ENCODE peak calls at places on chromosome 7, in four cellular contexts. Y, E, P and O are unnamed samples.

GRCh38 chr7:149859369-149859768 is 14.4 kb upstream of the ATP6V0E2 start:
- DNase-seq in Y (no peak), E (no peak), P (no peak), O (no peak)

GRCh38 chr7:69114374-69114773 is 483.9 kb upstream of the AUTS2 start:
- DNase-seq in E (no peak), Y (no peak), P (no peak), O (no peak)

GRCh38 chr7:108071551-108071950 is 58.6 kb downstream of the LAMB4 start:
- DNase-seq in Y (no peak), P (no peak), E (no peak), O (no peak)

GRCh38 chr7:27143950-27144798 is 693 bp upstream of the HOXA5 start:
- DNase-seq in E (no peak), P (no peak), Y (no peak), O (no peak)

GRCh38 chr7:35604595-35604994 is 90.3 kb downstream of the HERPUD2 start:
- DNase-seq in E (no peak), Y (no peak), P (no peak), O (no peak)

GRCh38 chr7:5636914-5637313 is 144.5 kb downstream of the RNF216 start:
- DNase-seq in E (peak), Y (peak), P (no peak), O (no peak)

GRCh38 chr7:139541600-139542307 is 18.3 kb downstream of the CLEC2L start:
- DNase-seq in Y (no peak), E (no peak), P (no peak), O (peak)

GRCh38 chr7:83475403-83475802 is 173.5 kb downstream of the SEMA3E start:
- DNase-seq in Y (no peak), P (peak), E (no peak), O (peak)

GRCh38 chr7:31006864-31007263 is 43.1 kb downstream of the GHRHR start:
- DNase-seq in Y (no peak), P (no peak), E (no peak), O (no peak)
- TF ChIP-seq NR3C1 in Y (no peak), P (no peak), E (no peak), O (no peak)

GRCh38 chr7:117381357-117381756 is 45.9 kb downstream of the ASZ1 start:
- DNase-seq in Y (no peak), P (no peak), E (no peak), O (no peak)
- TF ChIP-seq JUN in Y (no peak), P (no peak), E (no peak), O (no peak)

GRCh38 chr7:131591674-131592328 is 35.4 kb upstream of the PODXL start:
- DNase-seq in P (no peak), Y (no peak), E (no peak), O (no peak)

GRCh38 chr7:131583430-131583829 is 27.0 kb upstream of the PODXL start:
- DNase-seq in P (no peak), E (no peak), Y (no peak), O (no peak)

GRCh38 chr7:131586759-131587158 is 30.3 kb upstream of the PODXL start:
- DNase-seq in Y (no peak), P (no peak), E (no peak), O (no peak)

GRCh38 chr7:131586259-131586658 is 29.8 kb upstream of the PODXL start:
- DNase-seq in Y (no peak), P (no peak), E (peak), O (no peak)

DNA sequence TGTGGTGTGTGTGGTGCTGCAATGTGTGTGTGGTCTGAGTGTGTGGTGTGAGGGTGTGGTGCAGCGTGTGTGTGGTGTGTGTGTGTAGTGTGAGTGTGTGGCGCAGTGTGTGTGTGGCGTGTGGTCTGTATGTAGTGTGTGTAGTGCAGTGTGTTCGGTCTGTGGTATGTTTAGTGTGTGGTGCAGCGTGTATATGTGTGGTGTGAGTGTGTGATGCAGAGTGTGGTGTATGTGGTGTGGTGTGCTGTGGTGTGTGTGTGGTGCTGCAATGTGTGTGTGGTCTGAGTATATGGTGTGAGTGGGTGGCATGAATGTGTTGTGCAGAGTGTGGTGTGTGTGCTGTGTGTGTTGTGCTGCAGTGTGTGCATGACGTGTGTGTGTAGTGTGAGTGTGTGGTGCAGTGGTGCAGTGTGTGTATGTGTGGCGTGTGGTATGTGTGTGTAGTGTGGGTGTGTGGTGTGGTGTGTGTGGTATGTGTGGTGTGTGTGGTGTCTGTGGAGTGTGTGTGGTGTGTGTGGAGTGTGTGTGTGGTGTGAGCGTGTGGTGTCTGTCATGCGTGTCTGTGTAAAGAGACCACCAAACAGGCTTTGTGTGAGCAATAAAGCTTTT is 31.0 kb upstream of the PODXL start:
- DNase-seq in E (no peak), Y (no peak), P (no peak), O (no peak)
- TF ChIP-seq NR3C1 in E (no peak), Y (no peak), P (no peak), O (no peak)

DNA sequence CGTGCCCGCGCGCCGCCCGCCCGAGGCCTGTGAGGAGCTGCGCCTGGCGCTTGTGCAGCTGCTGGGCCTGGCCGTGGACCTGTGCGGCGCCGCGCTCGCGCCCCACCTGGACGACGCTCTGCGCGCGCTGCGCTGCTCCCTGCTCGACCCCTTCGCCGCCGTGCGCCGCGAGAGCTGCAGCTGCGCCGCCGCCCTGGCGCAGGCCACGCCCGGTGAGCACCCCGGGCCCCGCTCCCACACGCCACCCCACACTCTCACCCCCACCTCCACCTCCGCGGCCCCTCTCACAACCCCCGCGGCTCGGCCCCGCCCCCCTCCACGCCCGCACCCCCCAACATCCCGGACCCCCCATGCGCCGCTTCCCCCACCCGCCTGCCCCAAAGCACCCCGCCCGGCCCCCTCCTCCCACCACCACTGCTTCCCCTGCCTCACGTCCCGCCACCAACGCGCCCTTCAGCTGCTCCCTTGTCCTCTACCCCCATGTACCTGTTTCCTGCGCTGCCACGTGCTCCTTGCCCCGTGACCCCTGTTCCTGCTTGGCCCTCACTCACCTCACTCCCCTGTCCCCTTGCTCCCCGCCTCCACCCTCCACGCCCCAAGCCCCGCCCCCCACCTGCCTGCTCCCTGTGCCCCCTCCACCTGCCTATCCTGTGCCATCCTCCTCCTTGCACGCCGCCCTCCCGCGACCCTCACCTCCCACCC is at the start of gene PRKAR1B:
- DNase-seq in Y (peak), E (peak), P (no peak), O (peak)
- TF ChIP-seq JUN in Y (no peak), E (no peak), P (no peak), O (no peak)

GRCh38 chr7:48139461-48139860 is 31.8 kb upstream of the ABCA13 start:
- DNase-seq in E (no peak), Y (peak), P (peak), O (peak)
- TF ChIP-seq NR3C1 in E (no peak), Y (no peak), P (no peak), O (no peak)